ENCODE peak calls at places on chromosome 2, in six cellular contexts. One of them, this sample, is unnamed.

GRCh38 chr2:172259835-172260234 is 157.1 kb upstream of the DLX2 start:
- DNase-seq in astrocyte of the spinal cord: no peak
- DNase-seq in psoas muscle: no peak
- DNase-seq in uterus: no peak
- DNase-seq in GM12865: no peak
- DNase-seq in H9: no peak
- DNase-seq in this sample: no peak

GRCh38 chr2:169143998-169144397 is 74.6 kb downstream of the DHRS9 start:
- DNase-seq in astrocyte of the spinal cord: no peak
- DNase-seq in psoas muscle: no peak
- DNase-seq in uterus: no peak
- DNase-seq in GM12865: peak
- DNase-seq in H9: no peak
- DNase-seq in this sample: no peak

GRCh38 chr2:29050591-29050990 is 23.7 kb downstream of the PCARE start:
- DNase-seq in astrocyte of the spinal cord: no peak
- DNase-seq in psoas muscle: no peak
- DNase-seq in uterus: no peak
- DNase-seq in GM12865: no peak
- DNase-seq in H9: no peak
- DNase-seq in this sample: no peak

GRCh38 chr2:119517433-119517832 is 6.8 kb downstream of the SCTR start:
- DNase-seq in astrocyte of the spinal cord: peak
- DNase-seq in psoas muscle: peak
- DNase-seq in uterus: no peak
- DNase-seq in GM12865: peak
- DNase-seq in H9: peak
- DNase-seq in this sample: no peak

GRCh38 chr2:27085670-27086089 is 892 bp upstream of the KHK start:
- DNase-seq in astrocyte of the spinal cord: peak
- DNase-seq in psoas muscle: peak
- DNase-seq in uterus: peak
- DNase-seq in GM12865: peak
- DNase-seq in H9: peak
- DNase-seq in this sample: no peak

GRCh38 chr2:157404363-157404762 is 39.5 kb downstream of the CYTIP start:
- DNase-seq in astrocyte of the spinal cord: peak
- DNase-seq in psoas muscle: no peak
- DNase-seq in uterus: no peak
- DNase-seq in GM12865: peak
- DNase-seq in H9: no peak
- DNase-seq in this sample: no peak

GRCh38 chr2:85326406-85326945 is 1.3 kb downstream of the TGOLN2 start:
- DNase-seq in astrocyte of the spinal cord: peak
- DNase-seq in psoas muscle: no peak
- DNase-seq in uterus: no peak
- DNase-seq in GM12865: peak
- DNase-seq in H9: no peak
- DNase-seq in this sample: peak

GRCh38 chr2:36450466-36451196 is 95.1 kb downstream of the CRIM1 start:
- DNase-seq in astrocyte of the spinal cord: peak
- DNase-seq in psoas muscle: no peak
- DNase-seq in uterus: peak
- DNase-seq in GM12865: no peak
- DNase-seq in H9: no peak
- DNase-seq in this sample: no peak

GRCh38 chr2:128314026-128314347 is 4.7 kb downstream of the HS6ST1 start:
- DNase-seq in astrocyte of the spinal cord: no peak
- DNase-seq in psoas muscle: no peak
- DNase-seq in uterus: no peak
- DNase-seq in GM12865: peak
- DNase-seq in H9: no peak
- DNase-seq in this sample: no peak

GRCh38 chr2:9570182-9571060 is 14.8 kb upstream of the ADAM17 start:
- DNase-seq in astrocyte of the spinal cord: no peak
- DNase-seq in psoas muscle: no peak
- DNase-seq in uterus: no peak
- DNase-seq in GM12865: no peak
- DNase-seq in H9: no peak
- DNase-seq in this sample: no peak

GRCh38 chr2:9578475-9579235 is 23.0 kb upstream of the ADAM17 start:
- DNase-seq in astrocyte of the spinal cord: no peak
- DNase-seq in psoas muscle: no peak
- DNase-seq in uterus: no peak
- DNase-seq in GM12865: no peak
- DNase-seq in H9: no peak
- DNase-seq in this sample: no peak

GRCh38 chr2:9573013-9573708 is 17.5 kb upstream of the ADAM17 start:
- DNase-seq in astrocyte of the spinal cord: no peak
- DNase-seq in psoas muscle: no peak
- DNase-seq in uterus: no peak
- DNase-seq in GM12865: no peak
- DNase-seq in H9: no peak
- DNase-seq in this sample: no peak

GRCh38 chr2:9574314-9574713 is 18.7 kb upstream of the ADAM17 start:
- DNase-seq in astrocyte of the spinal cord: no peak
- DNase-seq in psoas muscle: no peak
- DNase-seq in uterus: no peak
- DNase-seq in GM12865: no peak
- DNase-seq in H9: no peak
- DNase-seq in this sample: no peak

DNA sequence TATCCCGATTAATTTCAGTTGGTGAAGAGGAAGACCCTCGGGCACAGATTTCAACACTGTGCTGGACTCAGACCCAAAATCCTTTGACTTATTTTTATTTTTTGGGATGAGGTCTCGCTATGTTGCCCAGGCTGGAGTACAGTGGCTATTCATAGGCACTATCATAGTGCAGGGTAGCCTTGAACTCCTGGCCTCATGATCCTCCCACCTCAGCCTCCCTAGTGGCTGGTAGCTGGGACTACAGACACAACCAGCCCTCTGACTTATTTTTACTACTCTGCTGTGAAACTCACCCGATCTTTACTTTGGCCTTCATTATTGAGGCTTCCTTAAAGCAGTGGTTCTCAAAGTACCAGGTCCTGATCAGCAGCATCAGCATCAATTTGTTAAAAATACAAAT is 18.2 kb upstream of the ADAM17 start:
- DNase-seq in astrocyte of the spinal cord: no peak
- DNase-seq in psoas muscle: no peak
- DNase-seq in uterus: no peak
- DNase-seq in GM12865: no peak
- DNase-seq in H9: no peak
- DNase-seq in this sample: no peak
- TF ChIP-seq CTCF in astrocyte of the spinal cord: no peak
- TF ChIP-seq CTCF in psoas muscle: no peak
- TF ChIP-seq CTCF in uterus: no peak
- TF ChIP-seq CTCF in GM12865: peak
- TF ChIP-seq CTCF in H9: peak
- TF ChIP-seq CTCF in this sample: no peak

GRCh38 chr2:71526975-71527374 is 73.6 kb downstream of the DYSF start:
- DNase-seq in astrocyte of the spinal cord: no peak
- DNase-seq in psoas muscle: no peak
- DNase-seq in uterus: no peak
- DNase-seq in GM12865: no peak
- DNase-seq in H9: no peak
- DNase-seq in this sample: no peak

GRCh38 chr2:71528221-71528620 is 74.9 kb downstream of the DYSF start:
- DNase-seq in astrocyte of the spinal cord: no peak
- DNase-seq in psoas muscle: no peak
- DNase-seq in uterus: no peak
- DNase-seq in GM12865: no peak
- DNase-seq in H9: peak
- DNase-seq in this sample: no peak

GRCh38 chr2:71530987-71531332 is 77.6 kb downstream of the DYSF start:
- DNase-seq in astrocyte of the spinal cord: no peak
- DNase-seq in psoas muscle: no peak
- DNase-seq in uterus: no peak
- DNase-seq in GM12865: no peak
- DNase-seq in H9: no peak
- DNase-seq in this sample: no peak

GRCh38 chr2:71530246-71530986 is 77.1 kb downstream of the DYSF start:
- DNase-seq in astrocyte of the spinal cord: peak
- DNase-seq in psoas muscle: no peak
- DNase-seq in uterus: no peak
- DNase-seq in GM12865: peak
- DNase-seq in H9: peak
- DNase-seq in this sample: no peak

DNA sequence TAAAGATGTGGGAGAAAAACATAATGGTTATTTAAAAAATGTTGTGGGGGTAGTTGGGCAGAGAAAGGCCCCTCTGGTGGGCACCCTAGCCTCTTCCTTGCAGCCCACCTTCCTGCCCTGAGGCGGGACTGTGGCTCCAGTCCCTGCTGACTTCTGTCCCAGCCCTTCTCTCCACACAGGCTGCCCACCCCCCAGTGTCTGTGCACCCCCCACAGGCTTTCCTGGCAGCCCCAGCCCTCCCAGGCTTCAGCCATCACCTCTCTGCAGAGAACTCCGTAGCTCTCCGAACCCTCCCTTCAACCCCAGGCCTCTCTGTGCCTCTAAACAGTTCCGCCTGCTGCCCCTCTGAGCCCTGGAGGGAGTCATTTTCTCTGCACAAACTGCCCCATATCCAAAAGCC is 75.4 kb downstream of the DYSF start:
- DNase-seq in astrocyte of the spinal cord: no peak
- DNase-seq in psoas muscle: no peak
- DNase-seq in uterus: no peak
- DNase-seq in GM12865: no peak
- DNase-seq in H9: no peak
- DNase-seq in this sample: no peak
- TF ChIP-seq CTCF in astrocyte of the spinal cord: no peak
- TF ChIP-seq CTCF in psoas muscle: no peak
- TF ChIP-seq CTCF in uterus: no peak
- TF ChIP-seq CTCF in GM12865: no peak
- TF ChIP-seq CTCF in H9: no peak
- TF ChIP-seq CTCF in this sample: no peak

DNA sequence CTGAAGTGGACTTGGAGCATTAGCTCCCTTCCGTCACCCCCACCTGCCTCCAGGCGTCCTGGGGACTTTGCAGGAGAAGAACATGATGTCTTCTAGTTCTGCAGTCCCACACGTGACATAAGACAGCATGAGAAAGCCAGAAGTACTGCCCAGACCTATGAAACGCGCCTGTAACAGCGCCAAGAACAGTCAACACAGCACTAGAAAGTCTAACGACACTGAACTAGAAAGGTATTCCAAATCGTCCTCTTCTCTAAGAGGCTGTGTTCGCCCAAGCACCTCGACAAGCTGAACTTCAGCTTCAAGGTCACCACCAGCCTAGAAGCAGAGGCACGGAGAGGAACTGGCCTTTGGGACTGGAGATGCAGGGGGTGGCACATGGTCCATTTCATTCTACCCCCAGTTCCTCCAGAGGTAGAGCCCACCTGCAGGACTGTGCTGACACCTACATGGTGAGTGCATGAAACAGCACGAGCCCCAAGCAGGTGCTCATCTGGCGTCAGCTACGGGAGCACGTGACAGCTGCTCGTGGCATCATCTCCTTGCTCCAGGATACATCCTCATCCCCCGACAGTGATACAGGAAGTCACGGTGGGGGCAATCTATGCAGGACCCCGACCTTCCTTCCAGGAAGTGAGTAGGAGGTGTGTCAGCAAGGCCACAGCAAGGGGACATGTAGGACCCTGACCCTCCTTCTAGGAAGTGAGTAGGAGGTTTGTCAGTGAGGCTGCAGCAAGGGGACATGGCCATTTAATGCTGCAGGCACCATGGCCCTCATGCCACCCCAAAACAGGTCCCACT is 3.7 kb downstream of the HDAC4 start:
- DNase-seq in astrocyte of the spinal cord: no peak
- DNase-seq in psoas muscle: peak
- DNase-seq in uterus: peak
- DNase-seq in GM12865: peak
- DNase-seq in H9: no peak
- DNase-seq in this sample: no peak
- TF ChIP-seq CTCF in astrocyte of the spinal cord: no peak
- TF ChIP-seq CTCF in psoas muscle: peak
- TF ChIP-seq CTCF in uterus: peak
- TF ChIP-seq CTCF in GM12865: peak
- TF ChIP-seq CTCF in H9: peak
- TF ChIP-seq CTCF in this sample: no peak

GRCh38 chr2:2104331-2104730 is 226.7 kb downstream of the MYT1L start:
- DNase-seq in astrocyte of the spinal cord: no peak
- DNase-seq in psoas muscle: no peak
- DNase-seq in uterus: no peak
- DNase-seq in GM12865: no peak
- DNase-seq in H9: no peak
- DNase-seq in this sample: no peak

GRCh38 chr2:2098458-2099167 is 232.5 kb downstream of the MYT1L start:
- DNase-seq in astrocyte of the spinal cord: peak
- DNase-seq in psoas muscle: no peak
- DNase-seq in uterus: no peak
- DNase-seq in GM12865: no peak
- DNase-seq in H9: no peak
- DNase-seq in this sample: no peak

GRCh38 chr2:2103320-2103719 is 227.8 kb downstream of the MYT1L start:
- DNase-seq in astrocyte of the spinal cord: no peak
- DNase-seq in psoas muscle: no peak
- DNase-seq in uterus: no peak
- DNase-seq in GM12865: no peak
- DNase-seq in H9: no peak
- DNase-seq in this sample: no peak

GRCh38 chr2:2102870-2103269 is 228.2 kb downstream of the MYT1L start:
- DNase-seq in astrocyte of the spinal cord: no peak
- DNase-seq in psoas muscle: no peak
- DNase-seq in uterus: no peak
- DNase-seq in GM12865: no peak
- DNase-seq in H9: no peak
- DNase-seq in this sample: no peak

DNA sequence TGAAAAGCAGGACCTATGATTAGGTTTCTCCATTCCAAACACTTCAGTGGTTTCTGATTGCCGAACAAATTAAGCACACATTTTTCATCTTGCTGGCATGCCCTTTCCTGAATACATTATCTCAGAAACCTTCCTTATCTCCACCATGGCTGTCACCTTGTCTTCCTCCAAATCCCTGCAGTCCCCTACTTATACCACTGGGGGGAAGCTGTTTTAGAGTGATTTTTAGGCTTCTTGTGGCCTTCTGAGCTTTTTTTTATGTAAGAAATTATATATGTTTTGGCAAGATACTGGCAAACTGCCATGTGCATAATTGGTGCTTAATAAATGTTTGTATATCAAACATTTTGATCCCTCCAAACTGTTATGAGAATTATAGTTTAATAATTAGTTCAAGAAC is 229.2 kb downstream of the MYT1L start:
- DNase-seq in astrocyte of the spinal cord: no peak
- DNase-seq in psoas muscle: no peak
- DNase-seq in uterus: no peak
- DNase-seq in GM12865: no peak
- DNase-seq in H9: no peak
- DNase-seq in this sample: no peak
- TF ChIP-seq CTCF in astrocyte of the spinal cord: peak
- TF ChIP-seq CTCF in psoas muscle: no peak
- TF ChIP-seq CTCF in uterus: no peak
- TF ChIP-seq CTCF in GM12865: peak
- TF ChIP-seq CTCF in H9: peak
- TF ChIP-seq CTCF in this sample: no peak

DNA sequence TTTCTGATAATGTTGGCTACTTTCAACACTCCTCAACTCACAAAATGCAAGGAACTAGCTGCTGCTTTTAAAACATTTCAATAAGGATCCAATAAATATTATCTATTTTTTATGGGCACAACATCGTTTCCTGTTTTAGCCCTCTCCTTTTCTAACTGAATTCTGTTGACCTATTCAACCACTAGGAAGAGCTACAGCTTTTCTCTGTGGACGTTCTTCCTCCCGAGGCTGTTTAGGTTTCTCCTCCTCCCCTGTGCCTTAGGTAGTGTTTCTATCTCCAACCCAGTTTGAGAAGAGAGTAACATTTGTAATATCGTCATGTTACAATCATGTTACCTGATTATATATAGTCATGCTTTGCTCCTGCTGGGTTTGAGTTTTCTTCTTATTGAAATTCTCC is 91.3 kb upstream of the ITGB6 start:
- DNase-seq in astrocyte of the spinal cord: no peak
- DNase-seq in psoas muscle: no peak
- DNase-seq in uterus: no peak
- DNase-seq in GM12865: no peak
- DNase-seq in H9: no peak
- DNase-seq in this sample: no peak
- TF ChIP-seq CTCF in astrocyte of the spinal cord: no peak
- TF ChIP-seq CTCF in psoas muscle: peak
- TF ChIP-seq CTCF in uterus: no peak
- TF ChIP-seq CTCF in GM12865: no peak
- TF ChIP-seq CTCF in H9: peak
- TF ChIP-seq CTCF in this sample: no peak

This sample was measured in activated B cell treated with CpG ODN at 0.5 μM for 24 hours.